ENCODE peak calls at places on chromosomes 1 and 21, in nine cellular contexts. X, Q, J, T, R, V, F, Z and K are unnamed samples.

GRCh38 chr1:11736746-11737639 is 1.1 kb downstream of the AGTRAP start:
- DNase-seq in X (peak), Q (peak), J (no peak), T (peak), R (peak), V (peak), F (peak), Z (no peak), K (no peak)

GRCh38 chr1:223003549-223003948 is 139.5 kb downstream of the TLR5 start:
- DNase-seq in X (no peak), Q (no peak), J (peak), T (no peak), R (no peak), V (no peak), F (no peak), Z (no peak), K (no peak)

GRCh38 chr1:64516301-64516700 is 46.4 kb downstream of the CACHD1 start:
- DNase-seq in X (no peak), Q (no peak), J (no peak), T (no peak), R (no peak), V (no peak), F (no peak), Z (no peak), K (no peak)

GRCh38 chr1:50423670-50424000 is 392 bp upstream of the DMRTA2 start:
- DNase-seq in X (no peak), Q (no peak), J (no peak), T (no peak), R (no peak), V (no peak), F (no peak), Z (no peak), K (no peak)

GRCh38 chr1:214472362-214472761 is 79.0 kb downstream of the PTPN14 start:
- DNase-seq in X (no peak), Q (no peak), J (no peak), T (no peak), R (no peak), V (no peak), F (no peak), Z (no peak), K (no peak)

GRCh38 chr1:4743978-4744750 is 89.8 kb downstream of the AJAP1 start:
- DNase-seq in X (no peak), Q (no peak), J (no peak), T (no peak), R (no peak), V (no peak), F (peak), Z (no peak), K (no peak)

GRCh38 chr1:78229344-78229743 is 183.6 kb downstream of the GIPC2 start:
- DNase-seq in X (no peak), Q (no peak), J (no peak), T (no peak), R (peak), V (no peak), F (no peak), Z (no peak), K (no peak)

GRCh38 chr21:31754561-31754960 is 22.6 kb upstream of the SCAF4 start:
- DNase-seq in X (no peak), Q (no peak), J (no peak), T (no peak), R (no peak), V (no peak), F (no peak), Z (no peak), K (no peak)

GRCh38 chr1:54708385-54708784 is 7.3 kb upstream of the TTC4 start:
- DNase-seq in X (no peak), Q (no peak), J (no peak), T (no peak), R (no peak), V (no peak), F (no peak), Z (no peak), K (no peak)

GRCh38 chr1:209569445-209570207 is 13.9 kb upstream of the CAMK1G start:
- DNase-seq in X (peak), Q (no peak), J (peak), T (peak), R (peak), V (peak), F (peak), Z (no peak), K (peak)

GRCh38 chr1:64242895-64243756 is 39.7 kb downstream of the UBE2U start:
- DNase-seq in X (peak), Q (no peak), J (peak), T (no peak), R (no peak), V (peak), F (peak), Z (no peak), K (no peak)

GRCh38 chr1:19343617-19344350 is 31.7 kb downstream of the SLC66A1 start:
- DNase-seq in X (no peak), Q (no peak), J (no peak), T (no peak), R (no peak), V (no peak), F (no peak), Z (no peak), K (no peak)

GRCh38 chr1:245599413-245600174 is 444.8 kb downstream of the KIF26B start:
- DNase-seq in X (no peak), Q (peak), J (no peak), T (no peak), R (no peak), V (no peak), F (no peak), Z (no peak), K (no peak)

GRCh38 chr1:47791879-47792608 is 205.1 kb downstream of the TRABD2B start:
- DNase-seq in X (no peak), Q (no peak), J (no peak), T (no peak), R (no peak), V (peak), F (no peak), Z (no peak), K (no peak)

GRCh38 chr1:43286115-43286514 is 734 bp upstream of the C1orf210 start:
- DNase-seq in X (no peak), Q (no peak), J (no peak), T (no peak), R (no peak), V (no peak), F (no peak), Z (no peak), K (no peak)

GRCh38 chr1:228151526-228151925 is 1.8 kb downstream of the GJC2 start:
- DNase-seq in X (peak), Q (no peak), J (no peak), T (no peak), R (no peak), V (no peak), F (no peak), Z (no peak), K (no peak)

GRCh38 chr1:224258351-224258750 is 71.6 kb downstream of the NVL start:
- DNase-seq in X (no peak), Q (no peak), J (no peak), T (no peak), R (no peak), V (no peak), F (no peak), Z (no peak), K (no peak)

GRCh38 chr1:89907669-89908293 is 86.9 kb downstream of the LRRC8D start:
- DNase-seq in X (no peak), Q (no peak), J (no peak), T (no peak), R (no peak), V (peak), F (no peak), Z (no peak), K (no peak)

GRCh38 chr1:18874600-18874999 is 15.1 kb upstream of the TAS1R2 start:
- DNase-seq in X (no peak), Q (no peak), J (no peak), T (no peak), R (no peak), V (no peak), F (no peak), Z (no peak), K (no peak)

GRCh38 chr1:147640553-147641165 is 29.7 kb downstream of the ACP6 start:
- DNase-seq in X (peak), Q (no peak), J (peak), T (peak), R (peak), V (peak), F (peak), Z (no peak), K (peak)

GRCh38 chr1:45922374-45922773 is 119.0 kb downstream of the MAST2 start:
- DNase-seq in X (no peak), Q (no peak), J (no peak), T (no peak), R (no peak), V (no peak), F (no peak), Z (no peak), K (no peak)

GRCh38 chr1:221204055-221204833 is 325.0 kb downstream of the HLX start:
- DNase-seq in X (no peak), Q (no peak), J (no peak), T (no peak), R (no peak), V (no peak), F (no peak), Z (no peak), K (no peak)